ENCODE peak calls at places on chromosomes 12 and 14, in six cellular contexts. One of them, this sample, is unnamed.

GRCh38 chr12:120495189-120495722 is 657 bp upstream of the DYNLL1 start:
- DNase-seq in breast epithelium: no peak
- DNase-seq in cardiac fibroblast: no peak
- DNase-seq in HFF-Myc: no peak
- DNase-seq in esophagus squamous epithelium: no peak
- DNase-seq in tibial artery: no peak
- DNase-seq in this sample: no peak

GRCh38 chr12:795305-795704 is 42.9 kb downstream of the WNK1 start:
- DNase-seq in breast epithelium: no peak
- DNase-seq in cardiac fibroblast: no peak
- DNase-seq in HFF-Myc: no peak
- DNase-seq in esophagus squamous epithelium: no peak
- DNase-seq in tibial artery: no peak
- DNase-seq in this sample: no peak

GRCh38 chr12:39782026-39782545 is 162.5 kb upstream of the ABCD2 start:
- DNase-seq in breast epithelium: no peak
- DNase-seq in cardiac fibroblast: no peak
- DNase-seq in HFF-Myc: no peak
- DNase-seq in esophagus squamous epithelium: no peak
- DNase-seq in tibial artery: no peak
- DNase-seq in this sample: no peak

GRCh38 chr12:48794870-48795269 is 6.0 kb upstream of the ADCY6 start:
- DNase-seq in breast epithelium: no peak
- DNase-seq in cardiac fibroblast: no peak
- DNase-seq in HFF-Myc: no peak
- DNase-seq in esophagus squamous epithelium: no peak
- DNase-seq in tibial artery: no peak
- DNase-seq in this sample: no peak

GRCh38 chr12:77133566-77133965 is 68.2 kb upstream of the E2F7 start:
- DNase-seq in breast epithelium: no peak
- DNase-seq in cardiac fibroblast: peak
- DNase-seq in HFF-Myc: peak
- DNase-seq in esophagus squamous epithelium: no peak
- DNase-seq in tibial artery: no peak
- DNase-seq in this sample: no peak

GRCh38 chr14:24425704-24426103 is 3.8 kb downstream of the CBLN3 start:
- DNase-seq in breast epithelium: no peak
- DNase-seq in cardiac fibroblast: peak
- DNase-seq in HFF-Myc: no peak
- DNase-seq in esophagus squamous epithelium: no peak
- DNase-seq in tibial artery: no peak
- DNase-seq in this sample: no peak

GRCh38 chr12:52515927-52516831 is 4.0 kb downstream of the KRT5 start:
- DNase-seq in breast epithelium: peak
- DNase-seq in cardiac fibroblast: peak
- DNase-seq in HFF-Myc: no peak
- DNase-seq in esophagus squamous epithelium: no peak
- DNase-seq in tibial artery: no peak
- DNase-seq in this sample: no peak

GRCh38 chr12:48952691-48953090 is 4.6 kb downstream of the ARF3 start:
- DNase-seq in breast epithelium: no peak
- DNase-seq in cardiac fibroblast: no peak
- DNase-seq in HFF-Myc: no peak
- DNase-seq in esophagus squamous epithelium: no peak
- DNase-seq in tibial artery: no peak
- DNase-seq in this sample: no peak

GRCh38 chr12:15525414-15525813 is 203.1 kb downstream of the PTPRO start:
- DNase-seq in breast epithelium: no peak
- DNase-seq in cardiac fibroblast: no peak
- DNase-seq in HFF-Myc: no peak
- DNase-seq in esophagus squamous epithelium: no peak
- DNase-seq in tibial artery: no peak
- DNase-seq in this sample: no peak

GRCh38 chr12:121536058-121536928 is 44.5 kb downstream of the KDM2B start:
- DNase-seq in breast epithelium: peak
- DNase-seq in cardiac fibroblast: peak
- DNase-seq in HFF-Myc: peak
- DNase-seq in esophagus squamous epithelium: peak
- DNase-seq in tibial artery: peak
- DNase-seq in this sample: peak

GRCh38 chr12:38892090-38892786 is 13.2 kb downstream of the CPNE8 start:
- DNase-seq in breast epithelium: no peak
- DNase-seq in cardiac fibroblast: no peak
- DNase-seq in HFF-Myc: no peak
- DNase-seq in esophagus squamous epithelium: no peak
- DNase-seq in tibial artery: no peak
- DNase-seq in this sample: no peak

GRCh38 chr12:31773867-31774266 is 45.0 kb upstream of the AMN1 start:
- DNase-seq in breast epithelium: no peak
- DNase-seq in cardiac fibroblast: peak
- DNase-seq in HFF-Myc: no peak
- DNase-seq in esophagus squamous epithelium: no peak
- DNase-seq in tibial artery: no peak
- DNase-seq in this sample: no peak

GRCh38 chr14:94447986-94448808 is 4.4 kb downstream of the SERPINA11 start:
- DNase-seq in breast epithelium: peak
- DNase-seq in cardiac fibroblast: no peak
- DNase-seq in HFF-Myc: no peak
- DNase-seq in esophagus squamous epithelium: no peak
- DNase-seq in tibial artery: no peak
- DNase-seq in this sample: no peak

GRCh38 chr12:71054551-71054950 is 103.2 kb downstream of the TSPAN8 start:
- DNase-seq in breast epithelium: no peak
- DNase-seq in cardiac fibroblast: no peak
- DNase-seq in HFF-Myc: no peak
- DNase-seq in esophagus squamous epithelium: no peak
- DNase-seq in tibial artery: no peak
- DNase-seq in this sample: no peak

GRCh38 chr12:71061451-71061850 is 96.3 kb downstream of the TSPAN8 start:
- DNase-seq in breast epithelium: no peak
- DNase-seq in cardiac fibroblast: no peak
- DNase-seq in HFF-Myc: no peak
- DNase-seq in esophagus squamous epithelium: no peak
- DNase-seq in tibial artery: no peak
- DNase-seq in this sample: no peak

GRCh38 chr12:71063087-71063486 is 94.7 kb downstream of the TSPAN8 start:
- DNase-seq in breast epithelium: no peak
- DNase-seq in cardiac fibroblast: no peak
- DNase-seq in HFF-Myc: no peak
- DNase-seq in esophagus squamous epithelium: no peak
- DNase-seq in tibial artery: no peak
- DNase-seq in this sample: no peak

GRCh38 chr12:71057330-71057729 is 100.5 kb downstream of the TSPAN8 start:
- DNase-seq in breast epithelium: no peak
- DNase-seq in cardiac fibroblast: peak
- DNase-seq in HFF-Myc: no peak
- DNase-seq in esophagus squamous epithelium: no peak
- DNase-seq in tibial artery: no peak
- DNase-seq in this sample: no peak

DNA sequence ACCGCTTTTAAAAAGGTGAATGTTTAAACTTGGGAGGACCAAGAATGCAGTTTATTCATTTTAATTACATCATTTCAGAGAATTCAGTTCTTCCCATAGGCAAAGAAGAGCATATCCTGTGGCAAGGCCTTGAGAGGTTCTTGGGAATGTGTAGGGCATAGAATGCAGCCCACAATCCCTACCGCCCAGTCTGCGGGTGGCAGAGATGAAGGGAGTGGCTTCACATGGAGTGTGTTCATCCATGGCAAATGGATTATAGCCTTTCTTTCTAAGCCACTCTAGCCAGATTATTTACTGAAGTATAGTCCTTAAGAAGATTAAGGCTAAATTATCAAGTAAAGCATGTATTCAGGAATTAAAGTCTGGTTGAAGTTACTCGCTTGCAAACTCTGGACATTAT is 97.4 kb downstream of the TSPAN8 start:
- DNase-seq in breast epithelium: no peak
- DNase-seq in cardiac fibroblast: no peak
- DNase-seq in HFF-Myc: no peak
- DNase-seq in esophagus squamous epithelium: no peak
- DNase-seq in tibial artery: no peak
- DNase-seq in this sample: no peak
- H3K4me3 ChIP-seq in breast epithelium: no peak
- H3K4me3 ChIP-seq in cardiac fibroblast: no peak
- H3K4me3 ChIP-seq in HFF-Myc: no peak
- H3K4me3 ChIP-seq in esophagus squamous epithelium: no peak
- H3K4me3 ChIP-seq in tibial artery: no peak
- H3K4me3 ChIP-seq in this sample: no peak

GRCh38 chr14:60753264-60754126 is 18.9 kb downstream of the MNAT1 start:
- DNase-seq in breast epithelium: no peak
- DNase-seq in cardiac fibroblast: peak
- DNase-seq in HFF-Myc: no peak
- DNase-seq in esophagus squamous epithelium: no peak
- DNase-seq in tibial artery: no peak
- DNase-seq in this sample: no peak
- H3K4me3 ChIP-seq in breast epithelium: no peak
- H3K4me3 ChIP-seq in cardiac fibroblast: no peak
- H3K4me3 ChIP-seq in HFF-Myc: no peak
- H3K4me3 ChIP-seq in esophagus squamous epithelium: no peak
- H3K4me3 ChIP-seq in tibial artery: no peak
- H3K4me3 ChIP-seq in this sample: no peak

GRCh38 chr14:76081642-76082041 is 70.1 kb upstream of the GPATCH2L start:
- DNase-seq in breast epithelium: no peak
- DNase-seq in cardiac fibroblast: no peak
- DNase-seq in HFF-Myc: no peak
- DNase-seq in esophagus squamous epithelium: no peak
- DNase-seq in tibial artery: peak
- DNase-seq in this sample: no peak

GRCh38 chr14:76085358-76085757 is 66.4 kb upstream of the GPATCH2L start:
- DNase-seq in breast epithelium: no peak
- DNase-seq in cardiac fibroblast: no peak
- DNase-seq in HFF-Myc: no peak
- DNase-seq in esophagus squamous epithelium: no peak
- DNase-seq in tibial artery: no peak
- DNase-seq in this sample: no peak

GRCh38 chr14:76083796-76084195 is 67.9 kb upstream of the GPATCH2L start:
- DNase-seq in breast epithelium: no peak
- DNase-seq in cardiac fibroblast: no peak
- DNase-seq in HFF-Myc: no peak
- DNase-seq in esophagus squamous epithelium: no peak
- DNase-seq in tibial artery: no peak
- DNase-seq in this sample: no peak

GRCh38 chr14:76086636-76087035 is 65.1 kb upstream of the GPATCH2L start:
- DNase-seq in breast epithelium: no peak
- DNase-seq in cardiac fibroblast: no peak
- DNase-seq in HFF-Myc: no peak
- DNase-seq in esophagus squamous epithelium: no peak
- DNase-seq in tibial artery: no peak
- DNase-seq in this sample: no peak

DNA sequence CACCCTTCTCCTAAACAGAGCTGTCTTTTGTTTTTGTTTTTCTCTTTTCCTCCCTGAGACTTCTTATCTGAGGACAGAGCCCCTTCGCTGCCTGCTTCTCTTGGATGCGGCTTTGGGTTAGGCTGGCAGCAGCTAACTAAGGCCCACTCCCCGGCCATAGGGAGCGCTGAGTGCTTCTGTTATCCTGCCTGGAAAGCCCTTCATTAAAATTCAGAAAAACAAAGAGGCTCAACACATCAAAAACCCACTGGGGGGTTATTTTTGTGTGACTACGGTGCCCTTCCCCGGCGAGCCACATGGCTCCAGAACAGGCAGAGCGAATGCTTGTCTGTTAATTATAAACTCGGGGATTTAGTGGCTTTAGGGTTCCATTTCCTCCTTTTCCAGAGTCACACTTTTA is 67.3 kb upstream of the GPATCH2L start:
- DNase-seq in breast epithelium: no peak
- DNase-seq in cardiac fibroblast: no peak
- DNase-seq in HFF-Myc: no peak
- DNase-seq in esophagus squamous epithelium: no peak
- DNase-seq in tibial artery: no peak
- DNase-seq in this sample: no peak
- H3K4me3 ChIP-seq in breast epithelium: no peak
- H3K4me3 ChIP-seq in cardiac fibroblast: no peak
- H3K4me3 ChIP-seq in HFF-Myc: no peak
- H3K4me3 ChIP-seq in esophagus squamous epithelium: no peak
- H3K4me3 ChIP-seq in tibial artery: no peak
- H3K4me3 ChIP-seq in this sample: no peak

GRCh38 chr14:104931771-104932675 is 7.3 kb downstream of the PLD4 start:
- DNase-seq in breast epithelium: no peak
- DNase-seq in cardiac fibroblast: no peak
- DNase-seq in HFF-Myc: no peak
- DNase-seq in esophagus squamous epithelium: no peak
- DNase-seq in tibial artery: peak
- DNase-seq in this sample: no peak
- H3K4me3 ChIP-seq in breast epithelium: peak
- H3K4me3 ChIP-seq in cardiac fibroblast: no peak
- H3K4me3 ChIP-seq in HFF-Myc: no peak
- H3K4me3 ChIP-seq in esophagus squamous epithelium: peak
- H3K4me3 ChIP-seq in tibial artery: peak
- H3K4me3 ChIP-seq in this sample: peak

GRCh38 chr14:70078329-70078728 is 110.4 kb downstream of the SLC8A3 start:
- DNase-seq in breast epithelium: no peak
- DNase-seq in cardiac fibroblast: no peak
- DNase-seq in HFF-Myc: no peak
- DNase-seq in esophagus squamous epithelium: no peak
- DNase-seq in tibial artery: no peak
- DNase-seq in this sample: no peak

GRCh38 chr14:70077005-70077404 is 111.7 kb downstream of the SLC8A3 start:
- DNase-seq in breast epithelium: no peak
- DNase-seq in cardiac fibroblast: no peak
- DNase-seq in HFF-Myc: no peak
- DNase-seq in esophagus squamous epithelium: no peak
- DNase-seq in tibial artery: no peak
- DNase-seq in this sample: no peak

GRCh38 chr14:70069186-70069585 is 119.6 kb downstream of the SLC8A3 start:
- DNase-seq in breast epithelium: no peak
- DNase-seq in cardiac fibroblast: no peak
- DNase-seq in HFF-Myc: no peak
- DNase-seq in esophagus squamous epithelium: no peak
- DNase-seq in tibial artery: no peak
- DNase-seq in this sample: no peak

GRCh38 chr14:70073924-70074566 is 114.7 kb downstream of the SLC8A3 start:
- DNase-seq in breast epithelium: peak
- DNase-seq in cardiac fibroblast: peak
- DNase-seq in HFF-Myc: peak
- DNase-seq in esophagus squamous epithelium: no peak
- DNase-seq in tibial artery: peak
- DNase-seq in this sample: peak
- H3K4me3 ChIP-seq in breast epithelium: no peak
- H3K4me3 ChIP-seq in cardiac fibroblast: no peak
- H3K4me3 ChIP-seq in HFF-Myc: no peak
- H3K4me3 ChIP-seq in esophagus squamous epithelium: no peak
- H3K4me3 ChIP-seq in tibial artery: no peak
- H3K4me3 ChIP-seq in this sample: no peak

DNA sequence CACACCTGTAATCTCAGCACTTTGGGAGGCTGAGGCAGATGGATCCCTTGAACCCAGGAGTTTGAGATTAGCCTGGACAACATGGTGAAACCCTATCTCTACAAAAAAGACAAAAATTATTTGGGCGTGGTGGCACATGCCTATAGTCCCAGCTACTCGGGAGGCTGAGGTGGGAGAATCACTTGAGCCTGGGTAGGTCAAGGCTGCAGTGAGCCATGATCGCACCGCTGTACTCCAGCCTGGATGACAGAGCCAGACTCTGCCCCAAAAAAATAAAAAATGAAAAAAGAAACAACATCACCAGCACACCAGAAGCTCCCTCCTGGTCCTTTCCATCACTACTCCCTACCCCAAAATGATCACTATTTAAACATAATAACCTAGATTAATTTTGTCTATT is 2.6 kb downstream of the VEZT start:
- DNase-seq in breast epithelium: no peak
- DNase-seq in cardiac fibroblast: no peak
- DNase-seq in HFF-Myc: no peak
- DNase-seq in esophagus squamous epithelium: no peak
- DNase-seq in tibial artery: no peak
- DNase-seq in this sample: no peak
- H3K4me3 ChIP-seq in breast epithelium: no peak
- H3K4me3 ChIP-seq in cardiac fibroblast: no peak
- H3K4me3 ChIP-seq in HFF-Myc: peak
- H3K4me3 ChIP-seq in esophagus squamous epithelium: no peak
- H3K4me3 ChIP-seq in tibial artery: no peak
- H3K4me3 ChIP-seq in this sample: peak

GRCh38 chr12:9717070-9717925 is 15.6 kb downstream of the CLECL1 start:
- DNase-seq in breast epithelium: no peak
- DNase-seq in cardiac fibroblast: no peak
- DNase-seq in HFF-Myc: no peak
- DNase-seq in esophagus squamous epithelium: no peak
- DNase-seq in tibial artery: no peak
- DNase-seq in this sample: no peak
- H3K4me3 ChIP-seq in breast epithelium: no peak
- H3K4me3 ChIP-seq in cardiac fibroblast: no peak
- H3K4me3 ChIP-seq in HFF-Myc: no peak
- H3K4me3 ChIP-seq in esophagus squamous epithelium: no peak
- H3K4me3 ChIP-seq in tibial artery: no peak
- H3K4me3 ChIP-seq in this sample: no peak

This sample was measured in AG04450.